ENCODE peak calls at places on chromosomes 11 and 22, in seven cellular contexts. K, L, G, M, S, B and W are unnamed samples.

GRCh38 chr11:93743316-93743715 is 1.8 kb downstream of the C11orf54 start:
- DNase-seq in K (no peak), L (no peak), G (no peak), M (no peak), S (no peak), B (no peak), W (no peak)

GRCh38 chr11:82944198-82944597 is 42.7 kb downstream of the DDIAS start:
- DNase-seq in K (no peak), L (no peak), G (no peak), M (no peak), S (no peak), B (no peak), W (no peak)

GRCh38 chr11:61049854-61050253 is 52.4 kb upstream of the CD5 start:
- DNase-seq in K (no peak), L (no peak), G (no peak), M (no peak), S (no peak), B (no peak), W (no peak)

GRCh38 chr11:69889400-69890372 is 70.5 kb upstream of the FGF3 start:
- DNase-seq in K (no peak), L (no peak), G (no peak), M (no peak), S (no peak), B (no peak), W (no peak)

GRCh38 chr11:130872961-130873360 is 43.3 kb downstream of the SNX19 start:
- DNase-seq in K (no peak), L (no peak), G (no peak), M (no peak), S (no peak), B (no peak), W (no peak)

GRCh38 chr11:43130616-43131015 is 181.2 kb upstream of the API5 start:
- DNase-seq in K (no peak), L (no peak), G (peak), M (no peak), S (no peak), B (no peak), W (no peak)

GRCh38 chr22:50197856-50198623 is 2.8 kb upstream of the SELENOO start:
- DNase-seq in K (no peak), L (no peak), G (no peak), M (no peak), S (no peak), B (no peak), W (no peak)

GRCh38 chr11:45907911-45908370 is 870 bp upstream of the FREY1 start:
- DNase-seq in K (no peak), L (no peak), G (no peak), M (no peak), S (no peak), B (no peak), W (no peak)

GRCh38 chr11:121794671-121795070 is 321.3 kb downstream of the BLID start:
- DNase-seq in K (no peak), L (no peak), G (no peak), M (no peak), S (no peak), B (no peak), W (no peak)

GRCh38 chr11:74020537-74020936 is 11.7 kb upstream of the UCP3 start:
- DNase-seq in K (no peak), L (no peak), G (no peak), M (no peak), S (no peak), B (no peak), W (no peak)

GRCh38 chr11:45921561-45922424 is 663 bp upstream of the LARGE2 start:
- DNase-seq in K (no peak), L (no peak), G (peak), M (no peak), S (no peak), B (no peak), W (peak)

GRCh38 chr22:25745341-25746011 is 3.5 kb downstream of the MYO18B start:
- DNase-seq in K (peak), L (no peak), G (no peak), M (no peak), S (no peak), B (no peak), W (no peak)

GRCh38 chr22:43627485-43628252 is 184.4 kb downstream of the EFCAB6 start:
- DNase-seq in K (no peak), L (no peak), G (no peak), M (no peak), S (no peak), B (no peak), W (no peak)

GRCh38 chr11:70381872-70382842 is 16.2 kb upstream of the CTTN start:
- DNase-seq in K (no peak), L (no peak), G (peak), M (no peak), S (no peak), B (no peak), W (no peak)

GRCh38 chr11:77003954-77004353 is 30.2 kb upstream of the B3GNT6 start:
- DNase-seq in K (no peak), L (no peak), G (no peak), M (no peak), S (no peak), B (no peak), W (no peak)

GRCh38 chr11:612961-613300 is 2.8 kb downstream of the IRF7 start:
- DNase-seq in K (no peak), L (no peak), G (no peak), M (no peak), S (no peak), B (no peak), W (no peak)

GRCh38 chr11:103892603-103893002 is 143.8 kb upstream of the DDI1 start:
- DNase-seq in K (no peak), L (no peak), G (no peak), M (no peak), S (no peak), B (no peak), W (no peak)

GRCh38 chr22:47199949-47200272 is 437.5 kb downstream of the TBC1D22A start:
- DNase-seq in K (no peak), L (no peak), G (no peak), M (no peak), S (no peak), B (no peak), W (no peak)

GRCh38 chr11:129383060-129383459 is 7.4 kb downstream of the BARX2 start:
- DNase-seq in K (no peak), L (no peak), G (no peak), M (no peak), S (no peak), B (no peak), W (no peak)